ENCODE peak calls at places on chromosomes 16 and 17, in five cellular contexts. V, O, Y, N and C are unnamed samples.

GRCh38 chr17:56798916-56799315 is 34.8 kb downstream of the C17orf67 start:
- DNase-seq in V (no peak), O (no peak), Y (no peak), N (no peak), C (no peak)

GRCh38 chr16:21172650-21173049 is 14.2 kb downstream of the LDAF1 start:
- DNase-seq in V (no peak), O (no peak), Y (no peak), N (no peak), C (no peak)

GRCh38 chr17:18159551-18160120 is 24.0 kb upstream of the ALKBH5 start:
- DNase-seq in V (no peak), O (peak), Y (no peak), N (no peak), C (no peak)

GRCh38 chr17:77066165-77066564 is 74.6 kb upstream of the SEC14L1 start:
- DNase-seq in V (no peak), O (no peak), Y (no peak), N (no peak), C (no peak)

GRCh38 chr17:19876524-19877161 is 8.9 kb upstream of the ULK2 start:
- DNase-seq in V (peak), O (no peak), Y (peak), N (no peak), C (no peak)

GRCh38 chr16:69188716-69189115 is 1.8 kb downstream of the SNTB2 start:
- DNase-seq in V (no peak), O (peak), Y (no peak), N (no peak), C (peak)

GRCh38 chr17:8176197-8176940 is at the start of gene TMEM107:
- DNase-seq in V (peak), O (peak), Y (peak), N (peak), C (peak)

GRCh38 chr17:15106540-15106939 is 158.6 kb downstream of the PMP22 start:
- DNase-seq in V (no peak), O (peak), Y (no peak), N (no peak), C (no peak)

GRCh38 chr17:20246692-20247091 is 220.6 kb downstream of the LGALS9B start:
- DNase-seq in V (no peak), O (no peak), Y (no peak), N (no peak), C (no peak)

GRCh38 chr17:83062011-83062817 is 17.2 kb upstream of the METRNL start:
- DNase-seq in V (no peak), O (no peak), Y (no peak), N (no peak), C (no peak)

GRCh38 chr16:81497690-81498089 is 53.1 kb downstream of the CMIP start:
- DNase-seq in V (no peak), O (no peak), Y (no peak), N (no peak), C (no peak)

GRCh38 chr17:80184423-80184714 is 14.5 kb downstream of the CARD14 start:
- DNase-seq in V (no peak), O (no peak), Y (no peak), N (no peak), C (no peak)